ENCODE peak calls at places on chromosomes 4 and X, in ten cellular contexts. S is natural killer cell; I is iris pigment epithelial cell; U is ascending aorta; T is hippocampal formation; Q is AML-193; W is AG08396; Z is central memory CD8-positive, alpha-beta T cell; P is HTR-8/SVneo; M is dermis blood vessel endothelial cell. C is an unnamed sample.

GRCh38 chrX:30190426-30190825 is 24.9 kb upstream of the MAGEB2 start:
- DNase-seq in M (no peak), Q (no peak), T (no peak), I (no peak), P (no peak), Z (no peak), W (no peak), S (no peak), U (no peak), C (no peak)

GRCh38 chr4:2907226-2907625 is 56.0 kb downstream of the NOP14 start:
- DNase-seq in T (no peak), S (no peak), U (no peak), P (no peak), M (no peak), I (no peak), Z (no peak), W (no peak), Q (no peak), C (no peak)

GRCh38 chrX:31420711-31421151 is 348.9 kb upstream of the FTHL17 start:
- DNase-seq in W (no peak), M (no peak), Z (no peak), Q (no peak), U (no peak), I (peak), S (no peak), P (no peak), T (no peak), C (no peak)

GRCh38 chrX:150361070-150361776 is 1.9 kb upstream of the MAMLD1 start:
- DNase-seq in S (no peak), Q (no peak), M (no peak), U (no peak), T (no peak), W (no peak), Z (no peak), I (peak), P (no peak), C (no peak)

GRCh38 chr4:30770049-30770549 is 49.9 kb downstream of the PCDH7 start:
- DNase-seq in M (peak), I (peak), Q (no peak), U (no peak), W (no peak), T (no peak), S (no peak), P (peak), Z (no peak), C (no peak)

GRCh38 chrX:23662853-23663252 is 4.4 kb upstream of the PRDX4 start:
- DNase-seq in S (no peak), T (no peak), I (peak), Q (no peak), W (peak), P (no peak), Z (no peak), M (no peak), U (no peak), C (no peak)

GRCh38 chr4:170750519-170750918 is 660.8 kb upstream of the AADAT start:
- DNase-seq in Q (no peak), M (no peak), I (no peak), T (no peak), W (no peak), P (no peak), U (no peak), Z (no peak), S (no peak), C (no peak)

GRCh38 chrX:47321386-47321785 is 49.0 kb upstream of the ZNF157 start:
- DNase-seq in W (peak), Z (no peak), T (peak), P (no peak), S (no peak), U (no peak), M (peak), Q (no peak), I (peak), C (no peak)